ENCODE peak calls at places on chromosomes 5 and 9, in four cellular contexts. B, G, I and L are unnamed samples.

GRCh38 chr5:36751881-36752280 is 124.7 kb upstream of the NIPBL start:
- DNase-seq in B (no peak), G (no peak), I (no peak), L (no peak)

GRCh38 chr9:16625831-16626230 is 244.6 kb downstream of the BNC2 start:
- DNase-seq in B (no peak), G (no peak), I (no peak), L (no peak)

GRCh38 chr5:57741326-57741725 is 258.7 kb upstream of the ACTBL2 start:
- DNase-seq in B (no peak), G (no peak), I (no peak), L (no peak)

GRCh38 chr9:68708513-68708912 is 3.5 kb downstream of the PIP5K1B start:
- DNase-seq in B (no peak), G (no peak), I (no peak), L (no peak)

GRCh38 chr5:170907758-170908157 is 45.9 kb downstream of the RANBP17 start:
- DNase-seq in B (no peak), G (no peak), I (no peak), L (no peak)

GRCh38 chr9:114677418-114677817 is 4.6 kb downstream of the TEX48 start:
- DNase-seq in B (peak), G (no peak), I (no peak), L (no peak)

GRCh38 chr5:65411356-65411755 is 70.4 kb downstream of the ADAMTS6 start:
- DNase-seq in B (no peak), G (no peak), I (no peak), L (no peak)

GRCh38 chr9:120443489-120443888 is 136.5 kb downstream of the CDK5RAP2 start:
- DNase-seq in B (no peak), G (no peak), I (no peak), L (no peak)

GRCh38 chr9:32579706-32580331 is 6.9 kb upstream of the NDUFB6 start:
- DNase-seq in B (no peak), G (peak), I (peak), L (peak)

GRCh38 chr9:27108981-27109541 is at the start of gene TEK:
- DNase-seq in B (no peak), G (no peak), I (no peak), L (no peak)

GRCh38 chr9:105503873-105504272 is 54.1 kb upstream of the FKTN start:
- DNase-seq in B (no peak), G (no peak), I (no peak), L (no peak)

GRCh38 chr5:143606043-143606752 is 202.7 kb upstream of the NR3C1 start:
- DNase-seq in B (no peak), G (no peak), I (no peak), L (no peak)

DNA sequence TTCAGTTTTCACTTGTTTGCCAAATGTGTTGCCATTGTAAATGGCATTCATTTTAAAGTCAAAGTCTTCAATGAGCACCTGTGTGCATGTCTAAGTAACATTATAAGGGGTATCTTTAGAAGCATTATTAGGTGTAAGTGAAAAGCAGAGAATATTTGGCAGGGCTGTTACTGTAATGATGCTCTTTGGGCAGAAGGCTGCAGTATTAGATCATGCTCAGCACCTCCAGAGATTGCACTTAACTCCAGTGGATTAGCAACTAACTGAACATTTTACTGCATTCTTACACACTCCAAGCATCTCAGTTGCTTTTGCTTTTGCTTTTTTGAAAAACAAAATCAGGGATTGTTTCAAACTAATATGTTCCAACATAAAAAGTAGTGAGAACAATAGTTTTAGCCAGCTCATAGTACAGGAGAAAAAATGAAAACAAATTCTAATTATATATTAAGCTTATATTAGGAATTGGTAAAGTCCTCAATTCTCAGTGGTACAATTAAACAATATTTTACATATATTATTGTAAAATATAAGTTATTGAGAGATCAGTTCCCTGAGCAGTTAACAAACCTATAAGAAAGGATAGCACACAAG is 1740.9 kb upstream of the CDH9 start:
- DNase-seq in B (no peak), G (no peak), I (no peak), L (no peak)
- TF ChIP-seq CTCF in B (no peak), G (no peak), I (peak), L (peak)

GRCh38 chr9:126158591-126159519 is 167.8 kb upstream of the MVB12B start:
- DNase-seq in B (no peak), G (no peak), I (no peak), L (peak)

GRCh38 chr9:126160854-126161329 is 165.7 kb upstream of the MVB12B start:
- DNase-seq in B (no peak), G (no peak), I (no peak), L (no peak)

GRCh38 chr9:126159661-126160060 is 167.0 kb upstream of the MVB12B start:
- DNase-seq in B (no peak), G (no peak), I (no peak), L (peak)

GRCh38 chr9:126157826-126158431 is 168.7 kb upstream of the MVB12B start:
- DNase-seq in B (no peak), G (no peak), I (no peak), L (peak)

DNA sequence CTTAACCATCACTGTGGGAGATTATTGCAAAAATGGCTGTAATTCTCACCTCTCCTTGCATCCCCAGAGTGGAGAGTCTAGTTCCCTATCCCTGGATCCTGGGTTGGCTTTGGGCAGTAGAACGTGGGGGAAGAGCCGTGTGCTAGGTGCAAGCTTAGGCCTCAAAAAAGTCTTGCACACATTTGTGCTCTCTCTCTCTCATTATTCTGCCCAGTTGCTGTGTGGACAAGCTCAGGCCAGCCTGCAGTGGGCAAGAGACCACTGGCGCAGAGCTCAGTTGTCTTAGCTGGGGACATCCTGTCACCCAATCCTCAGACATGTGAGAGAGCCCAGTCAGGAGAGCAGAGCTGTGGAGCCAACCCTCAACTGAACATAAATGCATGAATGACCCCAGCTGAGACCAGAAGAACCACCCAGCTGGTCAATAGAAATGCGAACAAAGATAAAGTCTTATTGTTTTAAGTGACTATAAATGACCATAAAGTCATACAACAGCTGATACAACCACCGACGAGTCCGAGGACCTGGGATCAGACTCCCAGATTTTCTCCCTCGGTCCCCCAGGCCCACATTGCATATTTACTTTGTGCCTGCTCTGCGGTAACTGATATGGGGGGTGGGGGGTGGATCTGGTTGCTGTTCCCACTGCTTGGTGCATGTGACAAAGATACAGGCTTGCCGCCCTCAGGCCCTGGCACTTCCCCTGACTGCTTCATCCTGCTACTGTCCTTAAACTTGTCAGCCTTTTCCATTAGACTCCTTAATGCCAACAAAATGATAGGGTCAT is 166.4 kb upstream of the MVB12B start:
- DNase-seq in B (no peak), G (no peak), I (no peak), L (no peak)
- TF ChIP-seq CTCF in B (no peak), G (no peak), I (no peak), L (no peak)

GRCh38 chr5:123134653-123135181 is 45.7 kb downstream of the PRDM6 start:
- DNase-seq in B (no peak), G (no peak), I (no peak), L (no peak)

GRCh38 chr5:123133438-123134100 is 44.5 kb downstream of the PRDM6 start:
- DNase-seq in B (no peak), G (no peak), I (no peak), L (no peak)

GRCh38 chr5:123142957-123143356 is 53.9 kb downstream of the PRDM6 start:
- DNase-seq in B (no peak), G (no peak), I (no peak), L (no peak)

GRCh38 chr5:123142206-123142915 is 53.3 kb downstream of the PRDM6 start:
- DNase-seq in B (no peak), G (no peak), I (no peak), L (no peak)

DNA sequence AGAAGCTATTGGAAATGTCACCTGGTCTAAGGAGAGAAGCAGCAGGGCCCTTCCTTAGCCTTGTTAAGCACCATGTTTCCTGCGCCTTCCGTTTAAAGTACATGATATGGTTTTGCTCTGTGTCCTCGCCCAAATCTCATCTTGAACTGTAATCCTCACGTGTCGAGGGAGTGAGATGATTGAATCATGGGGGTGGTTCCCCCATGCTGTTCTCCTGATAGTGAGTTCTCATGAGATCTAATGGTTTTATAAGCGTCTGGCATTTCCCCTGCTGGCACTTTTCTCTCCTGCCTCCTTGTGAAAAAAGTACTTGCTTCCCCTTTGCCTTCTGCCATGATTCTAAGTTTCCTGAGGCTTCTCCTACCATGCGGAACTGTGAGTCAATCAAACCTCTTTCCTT is 49.7 kb downstream of the PRDM6 start:
- DNase-seq in B (no peak), G (no peak), I (no peak), L (no peak)
- TF ChIP-seq CTCF in B (no peak), G (no peak), I (no peak), L (no peak)

GRCh38 chr9:129886226-129887174 is 51.2 kb downstream of the USP20 start:
- DNase-seq in B (no peak), G (no peak), I (no peak), L (no peak)

GRCh38 chr9:129885670-129886106 is 50.4 kb downstream of the USP20 start:
- DNase-seq in B (peak), G (peak), I (peak), L (peak)

GRCh38 chr9:129888085-129888808 is 53.0 kb downstream of the USP20 start:
- DNase-seq in B (no peak), G (no peak), I (no peak), L (no peak)

GRCh38 chr9:129888809-129889460 is 53.7 kb downstream of the USP20 start:
- DNase-seq in B (no peak), G (no peak), I (no peak), L (no peak)

DNA sequence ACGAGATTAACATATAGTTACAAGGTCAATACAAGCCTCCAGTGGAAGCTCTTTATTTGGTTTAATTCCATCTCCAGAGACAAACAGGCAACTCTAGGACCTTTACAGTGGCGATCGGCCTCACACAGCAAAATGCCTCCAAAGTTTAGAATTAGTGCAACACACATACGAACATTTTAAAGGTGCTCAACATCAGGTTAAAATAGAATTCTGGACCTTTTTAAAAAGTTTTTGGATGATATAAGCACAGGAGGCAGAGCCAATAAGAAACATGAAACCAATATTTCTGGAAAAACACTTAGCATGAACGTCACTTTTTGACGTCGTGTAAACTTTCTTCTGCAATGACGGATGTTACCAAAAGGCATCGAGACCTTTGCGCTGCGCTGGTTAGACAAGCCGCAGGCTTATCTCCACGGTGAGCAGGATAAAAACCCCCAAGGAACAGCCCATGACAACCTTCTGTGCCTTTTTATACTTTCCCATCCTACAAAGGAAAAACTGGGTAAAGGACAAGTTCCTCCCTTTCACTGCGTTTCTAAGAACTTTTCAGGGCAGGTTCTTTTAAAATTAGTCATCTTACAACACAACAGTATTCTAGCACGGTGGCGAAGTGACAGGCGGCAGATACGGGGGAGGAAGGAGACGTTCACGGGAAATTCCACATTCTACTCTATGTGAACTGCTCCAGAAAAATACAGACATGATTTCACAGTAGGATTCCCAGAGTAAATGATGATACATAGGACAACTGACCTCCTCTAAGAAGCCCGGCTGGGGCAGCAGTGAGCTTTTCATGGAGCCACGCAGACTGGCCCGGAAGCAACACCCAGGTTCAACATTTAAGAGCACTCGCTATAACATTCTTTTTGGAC is 52.2 kb downstream of the USP20 start:
- DNase-seq in B (no peak), G (no peak), I (no peak), L (no peak)
- TF ChIP-seq CTCF in B (peak), G (no peak), I (no peak), L (no peak)

GRCh38 chr5:134512661-134512999 is 12.8 kb upstream of the JADE2 start:
- DNase-seq in B (no peak), G (no peak), I (no peak), L (no peak)

GRCh38 chr5:134509308-134510040 is 16.0 kb upstream of the JADE2 start:
- DNase-seq in B (peak), G (peak), I (no peak), L (no peak)

GRCh38 chr5:134510970-134511795 is 14.3 kb upstream of the JADE2 start:
- DNase-seq in B (no peak), G (no peak), I (peak), L (no peak)

GRCh38 chr5:134508521-134509195 is 16.8 kb upstream of the JADE2 start:
- DNase-seq in B (no peak), G (no peak), I (no peak), L (no peak)

GRCh38 chr5:134511796-134512660 is 13.4 kb upstream of the JADE2 start:
- DNase-seq in B (no peak), G (peak), I (no peak), L (no peak)
- TF ChIP-seq CTCF in B (peak), G (peak), I (peak), L (peak)

GRCh38 chr9:4299006-4299795 is 667 bp downstream of the GLIS3 start:
- DNase-seq in B (no peak), G (no peak), I (peak), L (peak)

GRCh38 chr9:4298255-4299005 is 1.4 kb downstream of the GLIS3 start:
- DNase-seq in B (no peak), G (no peak), I (peak), L (no peak)

GRCh38 chr9:4297795-4298254 is 2.0 kb downstream of the GLIS3 start:
- DNase-seq in B (no peak), G (peak), I (peak), L (peak)

GRCh38 chr9:4296217-4296616 is 3.7 kb downstream of the GLIS3 start:
- DNase-seq in B (no peak), G (no peak), I (no peak), L (no peak)

GRCh38 chr9:4297151-4297794 is 2.6 kb downstream of the GLIS3 start:
- DNase-seq in B (no peak), G (peak), I (no peak), L (peak)
- TF ChIP-seq CTCF in B (peak), G (peak), I (peak), L (peak)

DNA sequence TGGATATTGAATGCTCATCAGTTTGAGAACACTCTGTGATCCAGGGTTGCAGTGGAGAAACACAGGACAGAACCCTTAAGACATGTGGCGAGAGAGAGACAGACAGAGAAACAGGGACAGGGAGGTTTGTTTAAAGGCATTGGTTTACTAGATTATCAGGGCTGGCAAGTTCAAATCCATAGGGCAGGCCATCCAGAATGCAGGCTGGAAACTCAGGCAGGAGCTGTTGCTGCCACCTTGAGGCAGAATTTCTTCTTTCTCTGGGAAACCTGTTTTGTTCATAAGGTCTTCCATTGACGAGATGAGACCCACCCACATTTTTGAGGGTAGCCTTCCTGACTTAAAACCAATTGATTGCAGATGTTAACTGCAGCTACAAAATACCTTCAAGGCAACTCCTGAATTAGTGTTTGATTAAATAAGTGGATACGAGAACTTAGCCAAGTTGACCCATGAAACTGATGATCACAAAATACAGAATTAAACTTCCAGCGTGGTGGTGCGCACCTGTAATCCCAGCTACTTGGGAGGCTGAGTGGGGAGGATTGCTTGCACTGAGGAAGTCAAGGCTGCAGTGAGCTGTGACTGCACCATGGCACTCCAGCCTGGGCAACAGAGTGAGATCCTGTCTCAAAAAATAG is 55.9 kb downstream of the NSUN2 start:
- DNase-seq in B (peak), G (no peak), I (no peak), L (peak)
- TF ChIP-seq CTCF in B (peak), G (peak), I (peak), L (peak)